ENCODE peak calls at places on chromosomes 2 and 18, in four cellular contexts. One of them, this sample, is unnamed. For H3K9me3, the result is how much of the 10 kb centered on the place peaks cover.

GRCh38 chr2:126661702-126662465 is 5.9 kb downstream of the GYPC start:
- DNase-seq in breast epithelium: no peak
- DNase-seq in BE2C: no peak
- DNase-seq in pancreas: no peak
- DNase-seq in this sample: no peak

GRCh38 chr2:96867756-96868554 is 1.9 kb downstream of the SEMA4C start:
- DNase-seq in BE2C: no peak
- DNase-seq in pancreas: no peak
- DNase-seq in breast epithelium: no peak
- DNase-seq in this sample: no peak

GRCh38 chr2:84033347-84033974 is 425.6 kb downstream of the SUCLG1 start:
- DNase-seq in pancreas: no peak
- DNase-seq in breast epithelium: no peak
- DNase-seq in BE2C: no peak
- DNase-seq in this sample: no peak

GRCh38 chr2:182541268-182541667 is 114.4 kb upstream of the PDE1A start:
- DNase-seq in breast epithelium: no peak
- DNase-seq in BE2C: no peak
- DNase-seq in pancreas: no peak
- DNase-seq in this sample: no peak

GRCh38 chr18:2655153-2655953 is at the start of gene SMCHD1:
- DNase-seq in pancreas: peak
- DNase-seq in BE2C: peak
- DNase-seq in breast epithelium: peak
- DNase-seq in this sample: peak

GRCh38 chr2:182543746-182544525 is 117.1 kb upstream of the PDE1A start:
- DNase-seq in BE2C: no peak
- DNase-seq in breast epithelium: no peak
- DNase-seq in pancreas: no peak
- DNase-seq in this sample: no peak

GRCh38 chr2:235194836-235195235 is 243.0 kb downstream of the SH3BP4 start:
- DNase-seq in breast epithelium: no peak
- DNase-seq in pancreas: no peak
- DNase-seq in BE2C: no peak
- DNase-seq in this sample: no peak

GRCh38 chr2:181810823-181811695 is 80.5 kb upstream of the ITPRID2 start:
- DNase-seq in breast epithelium: no peak
- DNase-seq in BE2C: no peak
- DNase-seq in pancreas: peak
- DNase-seq in this sample: peak

DNA sequence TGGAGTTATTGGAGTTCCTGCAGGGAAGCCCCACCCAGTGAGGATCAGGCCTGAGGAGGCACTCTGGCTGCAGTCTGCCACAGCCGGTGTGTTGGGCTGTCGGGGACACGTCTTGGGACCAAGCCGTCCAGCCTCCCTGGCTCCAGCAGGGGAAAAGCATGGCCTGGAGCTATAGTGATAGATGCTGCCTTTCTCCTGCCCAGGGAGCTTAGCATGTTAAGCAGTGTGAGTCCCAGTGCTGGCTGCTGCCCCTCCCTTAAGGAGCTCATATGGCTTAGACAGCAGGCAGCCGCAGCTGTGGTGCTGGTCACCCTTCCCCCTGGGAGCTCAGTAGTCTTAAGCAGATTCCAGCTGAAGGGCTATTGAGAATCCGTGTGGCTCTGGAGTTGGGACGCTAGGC is 78.9 kb downstream of the CERS6 start:
- DNase-seq in pancreas: no peak
- DNase-seq in breast epithelium: no peak
- DNase-seq in BE2C: no peak
- DNase-seq in this sample: no peak
- H3K9me3 ChIP-seq in pancreas: under half
- H3K9me3 ChIP-seq in breast epithelium: under half
- H3K9me3 ChIP-seq in BE2C: under half
- H3K9me3 ChIP-seq in this sample: under half

GRCh38 chr2:28431741-28432140 is 39.1 kb downstream of the FOSL2 start:
- DNase-seq in pancreas: no peak
- DNase-seq in BE2C: no peak
- DNase-seq in breast epithelium: no peak
- DNase-seq in this sample: no peak
- H3K9me3 ChIP-seq in pancreas: under half
- H3K9me3 ChIP-seq in BE2C: under half
- H3K9me3 ChIP-seq in breast epithelium: under half
- H3K9me3 ChIP-seq in this sample: under half

GRCh38 chr2:117065912-117066311 is 748.6 kb upstream of the DDX18 start:
- DNase-seq in breast epithelium: no peak
- DNase-seq in BE2C: no peak
- DNase-seq in pancreas: no peak
- DNase-seq in this sample: no peak
- H3K9me3 ChIP-seq in breast epithelium: under half
- H3K9me3 ChIP-seq in BE2C: under half
- H3K9me3 ChIP-seq in pancreas: under half
- H3K9me3 ChIP-seq in this sample: under half

GRCh38 chr18:62612721-62613120 is 89.9 kb downstream of the ZCCHC2 start:
- DNase-seq in breast epithelium: no peak
- DNase-seq in pancreas: no peak
- DNase-seq in BE2C: no peak
- DNase-seq in this sample: no peak
- H3K9me3 ChIP-seq in breast epithelium: under half
- H3K9me3 ChIP-seq in pancreas: under half
- H3K9me3 ChIP-seq in BE2C: under half
- H3K9me3 ChIP-seq in this sample: under half

GRCh38 chr18:78743078-78743477 is 236.5 kb upstream of the SALL3 start:
- DNase-seq in pancreas: no peak
- DNase-seq in BE2C: no peak
- DNase-seq in breast epithelium: peak
- DNase-seq in this sample: no peak

GRCh38 chr18:78739843-78740677 is 239.6 kb upstream of the SALL3 start:
- DNase-seq in pancreas: no peak
- DNase-seq in BE2C: no peak
- DNase-seq in breast epithelium: peak
- DNase-seq in this sample: peak

GRCh38 chr18:78740876-78741275 is 238.7 kb upstream of the SALL3 start:
- DNase-seq in pancreas: no peak
- DNase-seq in breast epithelium: peak
- DNase-seq in BE2C: no peak
- DNase-seq in this sample: no peak

GRCh38 chr18:78741381-78742340 is 238.0 kb upstream of the SALL3 start:
- DNase-seq in BE2C: no peak
- DNase-seq in pancreas: no peak
- DNase-seq in breast epithelium: peak
- DNase-seq in this sample: no peak

DNA sequence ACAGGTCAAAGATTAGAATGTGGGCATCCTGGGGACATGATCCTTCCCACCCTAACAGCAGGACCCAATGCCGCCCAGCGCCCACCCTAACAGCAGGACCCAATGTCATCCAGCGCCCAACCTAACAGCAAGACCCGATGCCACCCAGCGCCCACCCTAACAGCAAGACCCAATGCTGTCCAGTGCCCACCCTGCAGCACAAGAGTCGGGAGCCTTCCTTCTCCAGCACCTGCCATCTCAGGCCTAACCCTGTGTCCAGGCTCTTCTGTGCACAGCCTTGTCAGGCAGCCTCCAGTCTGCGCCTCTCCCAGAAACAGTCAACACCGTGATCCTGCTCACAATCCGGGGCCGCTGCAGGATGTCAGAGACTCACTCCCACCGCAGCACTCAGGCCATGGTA is 237.3 kb upstream of the SALL3 start:
- DNase-seq in pancreas: no peak
- DNase-seq in breast epithelium: peak
- DNase-seq in BE2C: no peak
- DNase-seq in this sample: peak
- H3K9me3 ChIP-seq in pancreas: under half
- H3K9me3 ChIP-seq in breast epithelium: under half
- H3K9me3 ChIP-seq in BE2C: under half
- H3K9me3 ChIP-seq in this sample: under half

DNA sequence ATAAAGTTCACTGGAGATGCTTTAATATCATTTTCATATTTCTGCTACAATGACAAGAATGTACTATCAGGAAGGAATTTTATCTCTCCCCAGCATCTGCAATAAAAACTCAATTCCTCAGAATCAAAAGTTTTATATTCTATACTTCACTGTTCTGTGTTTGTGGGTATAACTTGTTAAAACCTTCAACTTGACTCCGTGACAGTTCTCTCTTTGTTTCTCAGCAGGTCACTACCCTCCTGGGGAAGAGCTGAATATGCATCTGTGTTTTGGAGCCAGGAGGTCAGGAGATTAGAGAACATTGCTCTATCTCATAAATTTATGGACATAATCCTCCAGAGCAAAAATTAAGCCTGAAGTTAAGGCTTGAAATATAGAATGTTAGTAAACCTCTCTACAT is 411.4 kb downstream of the TRIB2 start:
- DNase-seq in pancreas: no peak
- DNase-seq in BE2C: no peak
- DNase-seq in breast epithelium: no peak
- DNase-seq in this sample: no peak
- H3K9me3 ChIP-seq in pancreas: under half
- H3K9me3 ChIP-seq in BE2C: under half
- H3K9me3 ChIP-seq in breast epithelium: under half
- H3K9me3 ChIP-seq in this sample: under half

GRCh38 chr2:4381773-4382172 is 678.4 kb downstream of the DCDC2C start:
- DNase-seq in pancreas: no peak
- DNase-seq in BE2C: no peak
- DNase-seq in breast epithelium: no peak
- DNase-seq in this sample: no peak
- H3K9me3 ChIP-seq in pancreas: under half
- H3K9me3 ChIP-seq in BE2C: under half
- H3K9me3 ChIP-seq in breast epithelium: under half
- H3K9me3 ChIP-seq in this sample: under half